ENCODE peak calls at places on chromosomes 16 and 17, in four cellular contexts. W is HepG2, B is H1, X is HCT116. P is an unnamed sample.

GRCh38 chr16:67112591-67113399 is 3.1 kb downstream of the PHAF1 start:
- DNase-seq in B (no peak), W (peak; percentile 62), X (no peak), P (peak; percentile 29)

GRCh38 chr17:65568918-65569317 is 7.5 kb upstream of the AXIN2 start:
- DNase-seq in X (no peak), W (no peak), B (no peak), P (no peak)

GRCh38 chr16:46884513-46885293 is 541 bp downstream of the GPT2 start:
- DNase-seq in X (no peak), W (no peak), B (no peak), P (no peak)

GRCh38 chr17:76264425-76264754 is 758 bp upstream of the UBALD2 start:
- DNase-seq in B (no peak), W (no peak), X (no peak), P (no peak)

GRCh38 chr17:49935526-49936210 is 33.3 kb upstream of the DLX4 start:
- DNase-seq in X (no peak), W (no peak), B (no peak), P (no peak)

GRCh38 chr17:65723356-65723928 is 162.0 kb upstream of the AXIN2 start:
- DNase-seq in B (no peak), W (peak; percentile 71), X (no peak), P (no peak)

GRCh38 chr16:65305588-65305987 is 183.7 kb upstream of the CDH11 start:
- DNase-seq in B (no peak), X (no peak), W (no peak), P (no peak)

GRCh38 chr17:76869878-76870714 is 1.9 kb downstream of the MGAT5B start:
- DNase-seq in W (no peak), X (no peak), B (no peak), P (peak; percentile 20)

GRCh38 chr16:55944377-55944802 is 69.2 kb upstream of the CES5A start:
- DNase-seq in W (peak; percentile 50), B (peak; percentile 38), X (peak; percentile 23), P (peak; percentile 69)

GRCh38 chr17:50631908-50632571 is 2.6 kb upstream of the ABCC3 start:
- DNase-seq in X (no peak), W (no peak), B (no peak), P (no peak)

GRCh38 chr17:10119203-10120112 is 78.9 kb downstream of the GAS7 start:
- DNase-seq in W (no peak), X (peak; percentile 90), B (no peak), P (no peak)

GRCh38 chr17:40496170-40496569 is 5.3 kb downstream of the TNS4 start:
- DNase-seq in X (no peak), W (no peak), B (no peak), P (no peak)

GRCh38 chr16:17578921-17579876 is 108.4 kb upstream of the XYLT1 start:
- DNase-seq in B (peak; percentile 74), W (peak; percentile 73), X (peak; percentile 59), P (peak; percentile 60)

GRCh38 chr17:17966399-17966798 is 5.8 kb downstream of the TOM1L2 start:
- DNase-seq in B (no peak), W (no peak), X (no peak), P (no peak)

GRCh38 chr16:19210175-19210924 is 42.3 kb downstream of the SYT17 start:
- DNase-seq in W (no peak), X (peak; percentile 27), B (no peak), P (no peak)

GRCh38 chr16:67537636-67538591 is 9.3 kb downstream of the RIPOR1 start:
- DNase-seq in B (no peak), W (no peak), X (no peak), P (no peak)

GRCh38 chr17:41583137-41584127 is 3.3 kb downstream of the KRT14 start:
- DNase-seq in X (no peak), W (no peak), B (no peak), P (peak; percentile 30)

GRCh38 chr16:70573451-70574121 is 50.0 kb downstream of the SF3B3 start:
- DNase-seq in W (peak; percentile 35), B (no peak), X (no peak), P (no peak)

GRCh38 chr17:1561420-1562177 is 993 bp downstream of the PITPNA start:
- DNase-seq in B (no peak), W (no peak), X (no peak), P (peak; percentile 48)

DNA sequence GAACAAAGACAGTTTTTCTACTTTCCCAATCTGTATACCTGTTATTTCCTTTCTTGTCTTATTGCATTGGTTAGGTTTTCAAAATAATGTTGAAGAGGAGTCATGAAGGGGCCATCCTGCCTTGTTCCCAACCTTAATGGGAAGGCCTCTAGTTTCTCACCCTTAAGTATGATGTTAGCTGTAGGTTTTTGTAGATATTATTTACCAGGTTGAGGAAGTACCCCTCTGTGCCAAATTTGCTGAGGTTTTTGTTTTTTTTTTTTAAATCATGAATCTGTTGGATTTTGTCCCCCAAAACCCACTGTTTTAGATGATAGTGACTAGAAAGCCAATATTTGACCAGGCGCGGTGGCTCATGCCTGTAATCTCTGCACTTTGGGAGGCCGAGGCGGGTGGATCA is 36.4 kb downstream of the VMP1 start:
- DNase-seq in X (no peak), W (no peak), B (no peak), P (no peak)
- TF ChIP-seq FOSL1 in X (no peak), W (no peak), B (no peak), P (no peak)

GRCh38 chr16:87561200-87562105 is 40.9 kb upstream of the JPH3 start:
- DNase-seq in B (no peak), X (no peak), W (no peak), P (no peak)

GRCh38 chr16:87562201-87562600 is 40.1 kb upstream of the JPH3 start:
- DNase-seq in W (no peak), X (no peak), B (no peak), P (no peak)

GRCh38 chr16:87559976-87560375 is 42.3 kb upstream of the JPH3 start:
- DNase-seq in W (no peak), X (no peak), B (no peak), P (no peak)

GRCh38 chr16:87558682-87559081 is 43.6 kb upstream of the JPH3 start:
- DNase-seq in B (no peak), X (no peak), W (no peak), P (no peak)

DNA sequence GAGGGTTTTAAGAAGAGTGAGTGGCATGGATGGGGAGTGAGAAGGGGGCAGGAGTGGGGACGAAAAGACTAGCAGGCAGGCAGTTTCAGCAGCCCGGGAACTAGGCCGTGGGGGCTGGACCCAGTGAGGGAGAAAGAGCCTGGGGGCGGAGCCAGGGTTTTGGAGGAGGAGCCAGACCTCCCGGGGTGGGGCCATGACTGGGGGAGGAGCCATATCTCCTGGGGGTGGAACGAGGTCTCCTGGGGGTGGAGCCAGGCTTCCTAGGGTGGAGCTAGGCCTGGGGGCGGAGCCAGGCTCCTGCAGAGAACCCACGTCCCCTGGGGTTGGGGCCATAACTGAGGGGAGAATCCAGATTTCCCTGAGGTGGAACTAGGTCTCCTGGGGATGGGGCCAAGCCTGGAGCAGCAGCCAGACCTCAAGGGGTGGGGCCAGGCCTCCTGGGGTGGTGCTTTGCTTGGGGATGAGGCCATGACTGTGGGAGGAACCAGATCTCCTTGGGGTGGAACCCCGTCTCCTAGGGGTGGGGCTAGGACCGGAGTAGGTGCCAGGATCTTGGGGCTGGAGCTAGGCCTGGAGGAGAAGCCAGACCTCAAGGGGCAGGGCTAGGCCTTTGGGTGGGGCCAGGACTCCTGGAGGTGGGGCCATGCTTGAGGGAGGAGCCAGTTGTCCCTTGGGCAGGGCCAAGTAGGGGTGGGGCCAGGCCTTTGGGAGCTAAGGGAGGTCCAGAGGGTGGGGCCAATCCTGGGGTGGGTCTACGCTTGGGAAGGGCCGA is 41.7 kb upstream of the JPH3 start:
- DNase-seq in W (no peak), X (peak; percentile 93), B (peak; percentile 47), P (peak; percentile 98)
- TF ChIP-seq FOSL1 in W (no peak), X (no peak), B (no peak), P (no peak)

DNA sequence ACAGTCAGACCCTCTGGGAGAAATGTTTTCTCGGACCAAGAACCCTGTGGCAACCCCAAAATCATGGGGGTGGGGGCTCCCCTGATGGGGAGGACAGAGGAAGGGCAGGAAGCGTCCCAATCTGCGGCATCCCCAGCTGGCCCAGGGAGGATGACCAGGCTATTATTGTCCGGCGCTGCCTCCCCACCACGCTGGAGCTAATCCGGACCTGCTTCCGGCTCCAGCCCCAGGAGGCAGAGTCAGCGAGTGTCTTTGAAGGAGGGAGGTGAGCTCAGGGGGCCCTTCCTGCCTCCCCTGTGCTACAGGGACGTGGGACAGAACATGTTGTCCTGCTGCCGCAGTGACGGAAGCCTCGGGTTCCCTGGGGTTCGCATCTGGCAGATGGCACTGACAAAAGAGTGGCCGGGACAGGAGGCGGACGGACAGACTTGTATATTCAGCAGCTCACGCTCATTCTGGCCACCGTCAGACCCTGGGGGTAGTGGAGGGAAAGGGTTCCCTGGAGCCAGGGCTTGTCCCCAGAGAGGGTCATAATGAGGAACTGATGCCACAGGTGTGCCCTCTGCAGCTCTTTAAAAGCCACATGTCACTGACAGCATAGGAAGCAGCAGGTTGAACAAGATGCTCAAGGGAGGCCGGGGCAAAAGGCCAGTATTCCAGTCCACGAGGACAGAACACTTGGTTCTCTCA is 54.3 kb upstream of the CDC42EP4 start:
- DNase-seq in B (no peak), X (no peak), W (no peak), P (peak; percentile 30)
- TF ChIP-seq FOSL1 in B (no peak), X (no peak), W (no peak), P (no peak)

GRCh38 chr17:71071837-71072236 is 902.5 kb downstream of the KCNJ2 start:
- DNase-seq in X (peak; percentile 98), W (peak; percentile 11), B (no peak), P (no peak)
- TF ChIP-seq FOSL1 in X (peak; percentile 99), W (no peak), B (no peak), P (peak; percentile 79)

GRCh38 chr16:89043636-89044393 is 49.8 kb upstream of the ACSF3 start:
- DNase-seq in X (no peak), B (no peak), W (no peak), P (no peak)

GRCh38 chr16:89045881-89046280 is 47.8 kb upstream of the ACSF3 start:
- DNase-seq in B (no peak), X (no peak), W (no peak), P (no peak)

GRCh38 chr16:89045181-89045815 is 48.4 kb upstream of the ACSF3 start:
- DNase-seq in W (no peak), X (no peak), B (no peak), P (no peak)

GRCh38 chr16:89042711-89043551 is 50.7 kb upstream of the ACSF3 start:
- DNase-seq in W (no peak), B (no peak), X (no peak), P (no peak)

GRCh38 chr16:89044394-89045180 is 49.1 kb upstream of the ACSF3 start:
- DNase-seq in W (no peak), X (no peak), B (no peak), P (no peak)
- TF ChIP-seq FOSL1 in W (no peak), X (no peak), B (no peak), P (no peak)

GRCh38 chr16:2028620-2029220 is 2.0 kb downstream of the NHERF2 start:
- DNase-seq in W (no peak), X (no peak), B (no peak), P (no peak)
- TF ChIP-seq FOSL1 in W (no peak), X (no peak), B (no peak), P (no peak)

DNA sequence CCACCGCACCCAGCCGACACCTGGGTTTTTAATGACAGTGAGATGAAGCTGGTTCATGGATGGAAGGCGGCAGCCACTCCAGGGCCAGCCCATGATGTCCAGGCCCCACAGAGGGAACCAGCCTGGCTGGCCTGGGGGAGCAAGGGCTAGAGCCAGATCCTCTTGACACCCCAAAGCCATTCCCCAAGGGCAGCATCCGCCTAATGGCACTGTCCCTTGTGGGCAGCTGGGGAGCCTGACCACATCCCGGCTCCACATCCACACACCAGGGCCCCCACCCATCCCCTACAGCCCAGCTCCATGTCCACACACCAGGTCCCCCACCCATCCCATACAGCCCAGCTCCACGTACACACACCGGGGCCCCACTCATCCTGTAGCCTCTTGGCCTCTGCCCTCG is 53.3 kb upstream of the ACSF3 start:
- DNase-seq in X (no peak), B (no peak), W (no peak), P (no peak)
- TF ChIP-seq FOSL1 in X (no peak), B (no peak), W (no peak), P (no peak)